ENCODE peak calls at places on chromosome 6, in seven cellular contexts. X is spleen, G is BE2C, D is IMR-90, N is sigmoid colon, F is hepatocyte, T is H1. H is an unnamed sample. For H3K36me3, the result is how much of the 10 kb centered on the place peaks cover.

GRCh38 chr6:20211037-20211940 is 980 bp downstream of the MBOAT1 start:
- DNase-seq in D (peak), T (no peak), N (no peak), F (peak), G (no peak), X (no peak), H (no peak)

GRCh38 chr6:110542311-110543024 is 66.1 kb upstream of the SLC22A16 start:
- DNase-seq in N (no peak), D (no peak), G (peak), T (no peak), X (no peak), F (no peak), H (no peak)

GRCh38 chr6:56346958-56347357 is 99.6 kb upstream of the COL21A1 start:
- DNase-seq in T (no peak), D (no peak), G (no peak), N (no peak), F (no peak), X (no peak), H (no peak)

GRCh38 chr6:132726608-132726975 is 12.7 kb upstream of the VNN1 start:
- DNase-seq in D (no peak), T (no peak), X (no peak), N (no peak), F (no peak), G (no peak), H (no peak)

GRCh38 chr6:19121516-19121915 is 715.7 kb upstream of the ID4 start:
- DNase-seq in F (no peak), D (no peak), N (no peak), X (no peak), G (no peak), T (no peak), H (no peak)

GRCh38 chr6:112466378-112467151 is 119.4 kb downstream of the RFPL4B start:
- DNase-seq in T (no peak), F (no peak), G (no peak), D (peak), X (no peak), N (no peak), H (peak)

GRCh38 chr6:87806635-87807034 is 104.6 kb upstream of the AKIRIN2 start:
- DNase-seq in F (no peak), D (no peak), X (no peak), T (no peak), G (peak), N (no peak), H (no peak)

GRCh38 chr6:143264996-143265734 is 185.3 kb downstream of the ADAT2 start:
- DNase-seq in D (no peak), G (no peak), N (no peak), T (no peak), F (peak), X (no peak), H (no peak)

GRCh38 chr6:44921787-44922186 is 406.3 kb upstream of the RUNX2 start:
- DNase-seq in N (no peak), D (no peak), T (no peak), F (no peak), G (no peak), X (no peak), H (no peak)

GRCh38 chr6:129981598-129981997 is 36.8 kb upstream of the L3MBTL3 start:
- DNase-seq in D (peak), X (no peak), T (no peak), N (no peak), G (no peak), F (no peak), H (no peak)

GRCh38 chr6:142187209-142187608 is 40.1 kb downstream of the VTA1 start:
- DNase-seq in T (no peak), D (peak), F (peak), X (peak), G (no peak), N (no peak), H (no peak)

GRCh38 chr6:45626087-45626891 is 248.6 kb upstream of the SUPT3H start:
- DNase-seq in F (no peak), T (no peak), N (no peak), G (no peak), X (no peak), D (peak), H (no peak)

GRCh38 chr6:82553863-82554531 is 190.4 kb downstream of the TPBG start:
- DNase-seq in D (no peak), T (no peak), G (no peak), N (no peak), F (no peak), X (no peak), H (no peak)

GRCh38 chr6:83309344-83309743 is 116.2 kb downstream of the RWDD2A start:
- DNase-seq in F (no peak), X (no peak), G (no peak), N (no peak), T (no peak), D (peak), H (no peak)

GRCh38 chr6:106788761-106789160 is 159.4 kb downstream of the QRSL1 start:
- DNase-seq in F (no peak), G (peak), D (no peak), T (no peak), X (no peak), N (no peak), H (no peak)

GRCh38 chr6:168132531-168133184 is 53.6 kb upstream of the FRMD1 start:
- DNase-seq in X (no peak), G (peak), N (peak), D (peak), T (peak), F (peak), H (no peak)
- H3K4me3 ChIP-seq in X (no peak), G (peak), N (peak), D (no peak), T (peak), F (no peak), H (no peak)

DNA sequence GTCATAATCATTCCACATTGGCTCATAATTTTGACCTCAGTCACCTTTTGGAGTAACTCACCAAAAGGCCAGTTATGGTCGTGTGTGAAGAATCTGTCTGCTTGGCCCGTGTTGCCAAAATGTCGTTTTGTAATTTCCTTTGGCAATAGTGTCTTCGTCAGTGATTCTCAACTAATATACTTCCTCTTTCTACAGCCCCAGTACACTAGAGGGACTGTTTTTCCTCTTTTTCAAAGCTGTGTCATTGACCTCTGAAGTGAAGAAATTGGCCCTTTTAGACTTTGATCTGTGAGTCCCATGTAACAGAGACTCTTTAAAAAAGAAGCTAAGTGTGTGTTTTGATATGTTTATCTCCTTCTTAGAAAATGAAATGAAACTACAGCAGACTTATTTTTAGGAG is 5.2 kb downstream of the FOXO3 start:
- DNase-seq in T (no peak), G (no peak), F (no peak), X (no peak), D (peak), N (peak), H (peak)
- TF ChIP-seq CTCF in T (no peak), G (no peak), F (peak), X (peak), D (peak), N (no peak), H (peak)

GRCh38 chr6:169231790-169232506 is 21.7 kb downstream of the THBS2 start:
- DNase-seq in G (no peak), X (no peak), T (no peak), N (peak), F (no peak), D (no peak), H (no peak)

GRCh38 chr6:169230923-169231789 is 22.5 kb downstream of the THBS2 start:
- DNase-seq in D (no peak), N (peak), G (no peak), X (no peak), F (no peak), T (no peak), H (no peak)

GRCh38 chr6:169233181-169233580 is 20.5 kb downstream of the THBS2 start:
- DNase-seq in G (no peak), X (no peak), N (no peak), D (no peak), T (no peak), F (no peak), H (no peak)

GRCh38 chr6:169233832-169234231 is 19.8 kb downstream of the THBS2 start:
- DNase-seq in N (no peak), G (no peak), F (no peak), X (no peak), T (no peak), D (no peak), H (no peak)

GRCh38 chr6:169232507-169232931 is 21.1 kb downstream of the THBS2 start:
- DNase-seq in X (no peak), G (no peak), N (no peak), D (no peak), F (no peak), T (no peak), H (no peak)
- H3K36me3 ChIP-seq in X (under half), G (under half), N (under half), D (half or more), F (under half), T (under half), H (under half)

DNA sequence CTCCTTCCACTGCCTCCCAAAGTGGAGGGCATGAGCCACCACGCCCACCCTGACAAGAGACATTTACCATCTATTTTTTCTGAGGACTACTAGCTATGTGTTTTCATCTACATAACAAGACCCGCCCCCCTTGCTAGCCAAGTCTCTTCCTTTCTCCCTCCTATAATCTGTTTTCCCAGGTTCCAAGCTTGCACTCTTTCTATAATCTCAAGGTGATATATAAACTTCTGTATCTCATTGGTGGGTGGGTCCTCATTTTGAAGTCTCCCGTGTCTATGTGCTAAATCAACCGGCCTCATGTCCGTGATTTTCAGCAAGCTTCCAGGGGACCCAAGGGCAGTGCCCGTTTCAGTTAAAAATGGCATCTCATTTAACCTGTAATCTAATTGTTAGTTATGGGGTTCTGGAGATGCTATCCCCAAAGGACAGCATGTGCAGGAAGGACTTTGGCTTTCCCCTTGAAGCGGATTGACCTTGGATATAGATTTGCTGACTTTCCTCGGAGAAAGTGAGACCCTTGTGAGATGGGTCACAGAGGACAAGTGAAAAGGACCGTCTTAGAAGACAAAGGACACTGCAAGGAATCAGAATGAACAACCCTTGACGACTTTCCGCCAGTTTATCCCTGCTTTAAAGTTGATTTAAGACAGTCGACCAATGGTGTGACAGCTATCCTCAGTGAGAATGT is 22.4 kb downstream of the OR2B2 start:
- DNase-seq in G (no peak), N (no peak), T (no peak), X (no peak), D (no peak), F (no peak), H (peak)
- H3K4me3 ChIP-seq in G (peak), N (peak), T (peak), X (peak), D (peak), F (peak), H (peak)

GRCh38 chr6:36978687-36979086 is 7.3 kb downstream of the MTCH1 start:
- DNase-seq in D (no peak), G (no peak), N (no peak), X (no peak), F (no peak), T (no peak), H (no peak)

GRCh38 chr6:36980129-36980528 is 5.9 kb downstream of the MTCH1 start:
- DNase-seq in F (no peak), N (no peak), T (no peak), X (no peak), D (no peak), G (no peak), H (no peak)

GRCh38 chr6:36983538-36983937 is 2.5 kb downstream of the MTCH1 start:
- DNase-seq in D (no peak), N (no peak), T (no peak), X (no peak), F (no peak), G (no peak), H (no peak)

GRCh38 chr6:36979343-36979742 is 6.7 kb downstream of the MTCH1 start:
- DNase-seq in G (peak), X (no peak), N (peak), D (peak), F (peak), T (no peak), H (no peak)

GRCh38 chr6:36980876-36981619 is 4.9 kb downstream of the MTCH1 start:
- DNase-seq in F (no peak), N (no peak), G (no peak), T (no peak), D (no peak), X (no peak), H (no peak)
- TF ChIP-seq CTCF in F (no peak), N (no peak), G (peak), T (peak), D (peak), X (no peak), H (no peak)

GRCh38 chr6:36487698-36488097 is 44.9 kb downstream of the KCTD20 start:
- DNase-seq in N (no peak), F (no peak), D (peak), X (no peak), G (no peak), T (no peak), H (no peak)
- H3K36me3 ChIP-seq in N (under half), F (under half), D (under half), X (half or more), G (under half), T (under half), H (under half)

DNA sequence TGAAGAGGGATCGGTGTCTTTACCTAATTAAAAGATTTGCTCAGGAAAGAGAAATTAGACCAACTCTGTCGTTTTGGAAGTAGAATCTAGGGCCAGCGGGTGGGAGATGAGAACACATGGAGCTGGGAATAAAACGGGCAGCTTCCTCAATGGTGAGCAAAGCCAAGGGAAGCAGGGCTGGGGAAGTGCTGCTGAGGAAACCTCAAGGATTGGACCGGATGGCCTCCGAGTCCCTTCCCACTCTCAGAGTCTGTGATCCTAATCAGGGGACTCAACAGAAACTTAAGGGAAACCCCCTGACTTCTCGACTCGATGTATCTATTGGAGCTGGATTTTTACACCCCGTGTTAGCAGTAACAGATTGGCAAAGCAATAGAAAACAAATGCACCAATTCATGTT is 10.8 kb downstream of the GCNT2 start:
- DNase-seq in F (no peak), D (no peak), T (no peak), N (no peak), X (no peak), G (no peak), H (peak)
- H3K4me3 ChIP-seq in F (no peak), D (no peak), T (no peak), N (no peak), X (peak), G (no peak), H (peak)

H was measured in GM06990.